ENCODE peak calls at places on chromosomes 4 and X, in four cellular contexts. H is testis, M is lower lobe of right lung, G is neuronal stem cell. V is an unnamed sample.

GRCh38 chrX:7059214-7059838 is 88.2 kb upstream of the STS start:
- DNase-seq in G (no peak), M (no peak), H (no peak), V (no peak)

GRCh38 chrX:16258936-16259335 is 91.7 kb downstream of the MAGEB17 start:
- DNase-seq in M (no peak), H (no peak), G (no peak), V (no peak)

GRCh38 chrX:103878466-103879151 is 46.6 kb upstream of the RAB9B start:
- DNase-seq in M (no peak), G (no peak), H (no peak), V (peak; percentile 36)

GRCh38 chr4:36709986-36710385 is 428.6 kb downstream of the DTHD1 start:
- DNase-seq in M (no peak), H (no peak), G (no peak), V (no peak)

GRCh38 chrX:153032397-153033118 is 23.7 kb upstream of the PNMA3 start:
- DNase-seq in M (peak; percentile 84), H (peak; percentile 78), G (peak; percentile 32), V (no peak)

GRCh38 chr4:128782076-128782715 is 27.3 kb upstream of the JADE1 start:
- DNase-seq in M (no peak), H (no peak), G (no peak), V (no peak)

GRCh38 chr4:3514806-3515421 is 17.3 kb downstream of the LRPAP1 start:
- DNase-seq in M (peak; percentile 47), H (no peak), G (no peak), V (no peak)

GRCh38 chrX:151227637-151228036 is 51.3 kb downstream of the GPR50 start:
- DNase-seq in G (no peak), M (no peak), H (no peak), V (no peak)

GRCh38 chr4:4555916-4556315 is 14.1 kb upstream of the STX18 start:
- DNase-seq in G (no peak), H (no peak), M (no peak), V (no peak)

GRCh38 chr4:54063224-54063623 is 1.2 kb downstream of the CHIC2 start:
- DNase-seq in H (no peak), G (no peak), M (no peak), V (no peak)

GRCh38 chr4:149830823-149831222 is 15.2 kb upstream of the IQCM start:
- DNase-seq in H (no peak), G (no peak), M (no peak), V (no peak)

GRCh38 chr4:42151568-42152506 is 618 bp downstream of the BEND4 start:
- DNase-seq in G (peak; percentile 78), H (peak; percentile 81), M (no peak), V (no peak)

GRCh38 chr4:4289055-4289454 is 899 bp downstream of the LYAR start:
- DNase-seq in H (no peak), G (no peak), M (no peak), V (no peak)

GRCh38 chr4:165537028-165537648 is 158.3 kb downstream of the CPE start:
- DNase-seq in G (peak; percentile 65), H (peak; percentile 21), M (no peak), V (no peak)

GRCh38 chrX:65723706-65724105 is 56.3 kb downstream of the MSN start:
- DNase-seq in H (no peak), M (no peak), G (no peak), V (no peak)

GRCh38 chr4:111475001-111475400 is 670.3 kb upstream of the FAM241A start:
- DNase-seq in M (no peak), G (peak; percentile 38), H (peak; percentile 36), V (no peak)

GRCh38 chr4:85114526-85114925 is 148.0 kb upstream of the WDFY3 start:
- DNase-seq in G (no peak), H (no peak), M (no peak), V (no peak)

GRCh38 chr4:81504685-81505598 is 33.2 kb upstream of the RASGEF1B start:
- DNase-seq in M (peak; percentile 84), H (peak; percentile 63), G (no peak), V (no peak)

GRCh38 chr4:57425610-57426009 is 315.4 kb upstream of the IGFBP7 start:
- DNase-seq in H (no peak), M (no peak), G (no peak), V (no peak)

GRCh38 chr4:90641856-90642599 is 514.8 kb downstream of the CCSER1 start:
- DNase-seq in H (no peak), G (no peak), M (no peak), V (no peak)

GRCh38 chr4:137129471-137130244 is 402.6 kb downstream of the PCDH18 start:
- DNase-seq in H (no peak), M (no peak), G (no peak), V (no peak)

GRCh38 chr4:67520141-67520540 is 25.2 kb downstream of the CENPC start:
- DNase-seq in M (no peak), G (no peak), H (no peak), V (no peak)

GRCh38 chr4:119729815-119730643 is 101.4 kb upstream of the PDE5A start:
- DNase-seq in H (peak; percentile 28), G (no peak), M (no peak), V (no peak)

GRCh38 chr4:78578674-78579430 is 27.3 kb downstream of the ANXA3 start:
- DNase-seq in H (no peak), G (no peak), M (no peak), V (no peak)

GRCh38 chrX:129791336-129791735 is 11.6 kb downstream of the SASH3 start:
- DNase-seq in M (no peak), H (no peak), G (no peak), V (no peak)

GRCh38 chrX:129793604-129794191 is 13.9 kb downstream of the SASH3 start:
- DNase-seq in M (no peak), G (no peak), H (no peak), V (no peak)

GRCh38 chrX:129790808-129791207 is 11.1 kb downstream of the SASH3 start:
- DNase-seq in G (no peak), M (no peak), H (no peak), V (no peak)

GRCh38 chrX:129792586-129793291 is 13.0 kb downstream of the SASH3 start:
- DNase-seq in H (no peak), G (no peak), M (no peak), V (no peak)

DNA sequence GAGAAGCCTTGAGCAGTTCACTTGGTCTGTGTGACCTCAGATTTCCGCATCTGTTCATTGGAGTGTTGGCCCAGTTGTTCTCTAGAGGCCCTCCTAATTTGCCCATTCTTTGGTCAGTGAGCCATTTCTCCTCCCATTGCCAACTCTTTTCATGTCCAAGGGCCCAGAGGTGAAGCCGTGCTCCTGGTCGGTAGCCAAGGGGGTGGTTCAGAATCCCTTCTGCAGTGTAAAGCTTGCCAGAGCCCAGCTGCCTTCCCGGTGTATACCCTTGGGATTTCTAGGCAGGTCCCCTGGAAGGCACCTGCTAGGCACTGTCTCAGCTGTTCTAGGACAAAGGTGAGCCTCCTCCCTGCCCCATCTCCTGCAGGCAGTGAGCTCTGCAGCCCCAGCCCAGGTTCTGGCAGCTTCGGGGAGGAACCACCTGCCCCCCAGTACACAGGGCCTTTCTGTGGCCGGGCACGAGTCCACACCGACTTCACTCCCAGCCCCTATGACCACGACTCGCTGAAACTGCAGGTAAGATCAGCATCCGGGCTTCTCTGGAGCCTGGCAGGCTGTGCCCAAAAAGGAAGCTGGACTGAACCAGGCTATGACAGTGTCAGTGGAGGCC is 12.3 kb downstream of the SASH3 start:
- DNase-seq in G (no peak), M (no peak), H (no peak), V (no peak)
- H3K36me3 ChIP-seq in G (no peaks in the 10 kb centered on the region), M (peaks cover 13% of the 10 kb centered on the region), H (no peaks in the 10 kb centered on the region), V (no peaks in the 10 kb centered on the region)

DNA sequence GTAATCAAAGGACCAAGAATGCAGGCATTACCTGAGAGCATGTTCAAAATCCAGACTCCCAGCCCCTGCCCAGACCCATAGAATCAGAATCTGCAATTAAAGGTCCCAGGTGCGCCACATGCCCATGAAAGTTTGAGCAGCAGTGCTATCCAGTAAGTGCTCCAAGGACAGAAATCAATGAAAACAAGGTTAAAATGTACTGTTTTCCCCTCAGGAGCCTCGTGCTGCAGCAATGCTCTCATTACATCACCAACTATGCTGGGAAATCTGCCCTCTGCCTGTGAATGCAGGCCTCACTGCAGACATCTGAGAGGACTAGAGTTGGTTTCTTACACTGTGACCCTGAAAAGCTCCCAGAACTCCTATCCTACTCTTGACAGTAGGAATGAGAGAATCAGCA is 21.1 kb downstream of the ANXA5 start:
- DNase-seq in H (no peak), G (no peak), M (no peak), V (no peak)
- H3K36me3 ChIP-seq in H (no peaks in the 10 kb centered on the region), G (peaks cover 93% of the 10 kb centered on the region), M (peaks cover 95% of the 10 kb centered on the region), V (peaks cover 96% of the 10 kb centered on the region)

GRCh38 chr4:823093-823760 is 2.7 kb downstream of the CPLX1 start:
- DNase-seq in M (no peak), H (no peak), G (no peak), V (peak; percentile 51)

GRCh38 chr4:821181-821591 is 4.7 kb downstream of the CPLX1 start:
- DNase-seq in G (no peak), M (no peak), H (no peak), V (peak; percentile 58)

GRCh38 chr4:822361-823092 is 3.4 kb downstream of the CPLX1 start:
- DNase-seq in M (no peak), G (no peak), H (no peak), V (peak; percentile 40)

GRCh38 chr4:820230-821172 is 5.4 kb downstream of the CPLX1 start:
- DNase-seq in H (no peak), M (no peak), G (no peak), V (peak; percentile 53)

GRCh38 chr4:821631-822030 is 4.3 kb downstream of the CPLX1 start:
- DNase-seq in H (no peak), M (no peak), G (no peak), V (peak; percentile 42)
- H3K36me3 ChIP-seq in H (no peaks in the 10 kb centered on the region), M (no peaks in the 10 kb centered on the region), G (no peaks in the 10 kb centered on the region), V (no peaks in the 10 kb centered on the region)

GRCh38 chr4:99084595-99084994 is 4.0 kb downstream of the ADH5 start:
- DNase-seq in G (no peak), H (no peak), M (no peak), V (no peak)
- H3K36me3 ChIP-seq in G (peaks cover 71% of the 10 kb centered on the region), H (no peaks in the 10 kb centered on the region), M (peaks cover 64% of the 10 kb centered on the region), V (peaks cover 66% of the 10 kb centered on the region)

V was measured in RWPE2.